ENCODE peak calls at places on chromosomes 7 and 10, in six cellular contexts. K is astrocyte of the spinal cord, A is Calu3, M is mammary epithelial cell, R is B cell, T is cardiac muscle cell. L is an unnamed sample.

GRCh38 chr10:12077580-12078180 is 8.9 kb downstream of the DHTKD1 start:
- DNase-seq in T (no peak), R (peak; percentile 66), K (no peak), A (no peak), M (no peak), L (no peak)

GRCh38 chr7:141700848-141701371 is 1.1 kb downstream of the DENND11 start:
- DNase-seq in T (no peak), M (no peak), K (no peak), R (peak; percentile 15), A (no peak), L (no peak)

GRCh38 chr7:64574481-64575159 is 11.7 kb upstream of the ZNF680 start:
- DNase-seq in M (no peak), K (peak; percentile 63), T (peak; percentile 89), A (no peak), R (no peak), L (peak; percentile 68)

GRCh38 chr10:6647811-6648526 is 67.9 kb upstream of the PRKCQ start:
- DNase-seq in K (no peak), A (peak; percentile 71), T (peak; percentile 12), M (peak; percentile 43), R (peak; percentile 15), L (no peak)

GRCh38 chr10:3091921-3092320 is 24.6 kb downstream of the PFKP start:
- DNase-seq in K (no peak), T (no peak), A (no peak), R (no peak), M (no peak), L (no peak)

GRCh38 chr7:27194002-27194352 is 5.9 kb downstream of the HOXA13 start:
- DNase-seq in T (no peak), A (no peak), K (no peak), R (no peak), M (no peak), L (no peak)

GRCh38 chr10:2915412-2915811 is 151.9 kb upstream of the PFKP start:
- DNase-seq in M (no peak), K (no peak), R (no peak), T (no peak), A (no peak), L (no peak)

GRCh38 chr10:17077251-17077904 is 52.2 kb downstream of the CUBN start:
- DNase-seq in T (no peak), M (no peak), A (no peak), K (no peak), R (no peak), L (no peak)

GRCh38 chr7:128919881-128920789 is 9.6 kb upstream of the KCP start:
- DNase-seq in A (no peak), M (no peak), R (peak; percentile 9), K (no peak), T (no peak), L (no peak)

GRCh38 chr10:43093423-43094090 is 16.7 kb downstream of the RET start:
- DNase-seq in T (no peak), R (no peak), A (no peak), K (no peak), M (peak; percentile 31), L (no peak)

GRCh38 chr10:31830887-31831286 is 97.7 kb downstream of the ARHGAP12 start:
- DNase-seq in K (peak; percentile 25), A (no peak), R (no peak), M (peak; percentile 3), T (peak; percentile 27), L (no peak)

GRCh38 chr7:21923663-21924062 is 22.0 kb downstream of the CDCA7L start:
- DNase-seq in M (no peak), R (no peak), K (peak; percentile 59), T (peak; percentile 55), A (no peak), L (no peak)

GRCh38 chr10:72757712-72758111 is 65.8 kb downstream of the MCU start:
- DNase-seq in T (no peak), K (no peak), R (no peak), M (no peak), A (no peak), L (no peak)

GRCh38 chr10:12434277-12434676 is 84.9 kb downstream of the CAMK1D start:
- DNase-seq in M (no peak), K (no peak), R (no peak), A (no peak), T (no peak), L (no peak)

GRCh38 chr7:102125127-102125561 is 161.5 kb upstream of the SH2B2 start:
- DNase-seq in A (no peak), T (peak; percentile 87), K (peak; percentile 81), M (no peak), R (no peak), L (no peak)

GRCh38 chr7:20441886-20442505 is 111.3 kb downstream of the ITGB8 start:
- DNase-seq in A (no peak), R (no peak), T (no peak), K (no peak), M (peak; percentile 15), L (no peak)

GRCh38 chr7:30743371-30744074 is 8.4 kb upstream of the INMT start:
- DNase-seq in A (peak; percentile 49), T (peak; percentile 77), R (no peak), M (peak; percentile 25), K (no peak), L (no peak)

GRCh38 chr10:42790835-42791234 is 8.2 kb downstream of the BMS1 start:
- DNase-seq in M (no peak), R (no peak), K (peak; percentile 5), T (no peak), A (no peak), L (no peak)

GRCh38 chr10:11881477-11882417 is 58.6 kb downstream of the PROSER2 start:
- DNase-seq in R (no peak), K (no peak), T (no peak), A (peak; percentile 64), M (peak; percentile 95), L (no peak)

GRCh38 chr10:84665883-84666463 is 337.6 kb downstream of the CCSER2 start:
- DNase-seq in K (no peak), M (peak; percentile 15), R (no peak), T (no peak), A (peak; percentile 57), L (no peak)

GRCh38 chr10:5856701-5857004 is 33.0 kb downstream of the ANKRD16 start:
- DNase-seq in A (no peak), R (no peak), K (no peak), M (no peak), T (no peak), L (no peak)

DNA sequence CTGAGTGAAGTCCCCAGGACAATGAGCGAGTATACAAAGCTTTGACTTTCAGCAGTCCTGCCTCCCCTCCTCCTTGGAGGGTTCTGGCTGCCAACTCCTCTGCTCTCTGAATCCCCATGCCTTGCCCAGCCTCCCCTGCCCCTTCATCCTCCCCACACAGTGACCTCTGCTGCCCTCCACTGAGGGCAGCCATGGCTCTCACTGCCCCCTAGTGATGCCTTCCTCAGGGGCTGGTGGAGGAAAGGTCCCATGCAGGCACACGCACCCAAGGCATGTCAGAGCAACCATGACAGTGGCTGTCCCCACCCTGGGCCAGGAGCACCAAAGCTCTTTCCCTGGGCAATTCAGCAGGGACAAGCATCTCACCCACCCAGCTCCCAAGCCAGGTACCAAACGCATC is 40.9 kb downstream of the FRMPD2 start:
- DNase-seq in A (no peak), M (no peak), R (no peak), K (no peak), T (no peak), L (no peak)
- TF ChIP-seq CTCF in A (no peak), M (no peak), R (no peak), K (no peak), T (no peak), L (no peak)

GRCh38 chr10:70822421-70822820 is 6.7 kb downstream of the SGPL1 start:
- DNase-seq in R (no peak), K (no peak), M (no peak), A (no peak), T (no peak), L (no peak)

GRCh38 chr10:70816220-70816894 is 609 bp downstream of the SGPL1 start:
- DNase-seq in A (peak; percentile 80), R (peak; percentile 64), K (peak; percentile 92), M (peak; percentile 95), T (peak; percentile 86), L (peak; percentile 25)

GRCh38 chr10:70815504-70816219 is at the start of gene SGPL1:
- DNase-seq in K (peak; percentile 82), R (peak; percentile 99), T (peak; percentile 88), A (peak; percentile 96), M (peak; percentile 81), L (peak; percentile 82)

GRCh38 chr10:70820976-70821750 is 5.4 kb downstream of the SGPL1 start:
- DNase-seq in T (no peak), M (peak; percentile 43), R (no peak), K (no peak), A (no peak), L (no peak)
- TF ChIP-seq CTCF in T (no peak), M (no peak), R (no peak), K (no peak), A (no peak), L (no peak)

DNA sequence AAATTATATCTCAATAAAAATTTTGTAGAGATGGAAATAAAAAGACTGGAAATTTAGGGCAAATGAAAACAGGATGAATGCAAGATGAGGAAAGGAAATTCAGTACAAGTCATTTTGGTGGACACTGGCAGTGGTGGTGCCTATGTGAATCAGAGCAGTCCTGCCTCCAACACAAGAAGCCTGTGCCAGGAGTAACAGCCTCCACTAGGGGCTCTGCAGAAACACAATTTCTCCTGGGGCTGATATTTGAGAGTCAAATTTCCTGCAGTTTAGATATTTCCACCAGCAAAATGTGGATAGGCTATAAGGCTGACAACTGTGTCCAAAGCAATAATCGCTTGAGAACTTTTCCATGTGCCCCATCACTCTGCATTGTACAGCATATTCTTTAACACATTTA is 4.7 kb upstream of the PLXDC2 start:
- DNase-seq in K (peak; percentile 58), T (peak; percentile 70), A (no peak), R (no peak), M (peak; percentile 35), L (no peak)
- TF ChIP-seq CTCF in K (peak; percentile 75), T (peak; percentile 85), A (no peak), R (no peak), M (peak; percentile 69), L (no peak)

GRCh38 chr7:67631496-67631895 is 634.9 kb downstream of the TYW1 start:
- DNase-seq in M (no peak), R (no peak), K (no peak), A (no peak), T (no peak), L (no peak)

GRCh38 chr7:67636363-67637355 is 640.0 kb downstream of the TYW1 start:
- DNase-seq in A (no peak), T (peak; percentile 13), K (no peak), R (no peak), M (no peak), L (no peak)
- TF ChIP-seq CTCF in A (no peak), T (peak; percentile 20), K (no peak), R (no peak), M (no peak), L (no peak)

DNA sequence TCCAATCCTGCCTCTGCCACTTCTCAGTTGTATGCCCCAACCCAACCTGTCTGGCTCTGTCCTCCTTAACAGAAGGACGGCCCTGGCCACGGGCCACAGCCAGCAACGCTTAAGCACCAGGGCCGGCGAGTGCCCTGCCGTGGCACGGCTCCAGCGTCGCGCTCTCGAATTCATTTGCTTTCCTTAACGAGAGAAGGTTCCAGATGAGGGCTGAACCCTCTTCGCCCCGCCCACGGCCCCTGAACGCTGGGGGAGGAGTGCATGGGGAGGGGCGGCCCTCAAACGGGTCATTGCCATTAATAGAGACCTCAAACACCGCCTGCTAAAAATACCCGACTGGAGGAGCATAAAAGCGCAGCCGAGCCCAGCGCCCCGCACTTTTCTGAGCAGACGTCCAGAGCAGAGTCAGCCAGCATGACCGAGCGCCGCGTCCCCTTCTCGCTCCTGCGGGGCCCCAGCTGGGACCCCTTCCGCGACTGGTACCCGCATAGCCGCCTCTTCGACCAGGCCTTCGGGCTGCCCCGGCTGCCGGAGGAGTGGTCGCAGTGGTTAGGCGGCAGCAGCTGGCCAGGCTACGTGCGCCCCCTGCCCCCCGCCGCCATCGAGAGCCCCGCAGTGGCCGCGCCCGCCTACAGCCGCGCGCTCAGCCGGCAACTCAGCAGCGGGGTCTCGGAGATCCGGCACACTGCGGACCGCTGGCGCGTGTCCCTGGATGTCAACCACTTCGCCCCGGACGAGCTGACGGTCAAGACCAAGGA is at the start of gene HSPB1:
- DNase-seq in R (peak; percentile 84), A (peak; percentile 50), T (peak; percentile 95), K (peak; percentile 94), M (peak; percentile 95), L (peak; percentile 75)
- TF ChIP-seq CTCF in R (no peak), A (no peak), T (peak; percentile 3), K (no peak), M (no peak), L (no peak)

L was measured in omental fat pad.